ENCODE peak calls at places on chromosomes 13 and 19, in six cellular contexts. V, I, N, B, S and P are unnamed samples.

GRCh38 chr19:12769689-12770088 is 5.7 kb downstream of the HOOK2 start:
- DNase-seq in V (peak), I (peak), N (no peak), B (no peak), S (peak), P (no peak)

GRCh38 chr13:113888701-113889330 is 24.9 kb upstream of the GAS6 start:
- DNase-seq in V (no peak), I (no peak), N (no peak), B (no peak), S (no peak), P (no peak)

GRCh38 chr13:95926231-95926630 is 127.0 kb downstream of the UGGT2 start:
- DNase-seq in V (no peak), I (no peak), N (no peak), B (no peak), S (no peak), P (no peak)

GRCh38 chr13:74883834-74884233 is 598.1 kb downstream of the TBC1D4 start:
- DNase-seq in V (no peak), I (no peak), N (no peak), B (no peak), S (no peak), P (no peak)

GRCh38 chr19:50909240-50910070 is 1.7 kb downstream of the KLK4 start:
- DNase-seq in V (peak), I (peak), N (peak), B (peak), S (peak), P (peak)

GRCh38 chr19:17616961-17617806 is 61.7 kb downstream of the COLGALT1 start:
- DNase-seq in V (peak), I (peak), N (peak), B (peak), S (peak), P (peak)

GRCh38 chr19:43290568-43291359 is 21.4 kb upstream of the PSG9 start:
- DNase-seq in V (peak), I (peak), N (no peak), B (no peak), S (no peak), P (no peak)

GRCh38 chr19:52527954-52528326 is 472 bp downstream of the ZNF808 start:
- DNase-seq in V (peak), I (peak), N (no peak), B (no peak), S (peak), P (no peak)

GRCh38 chr19:9839415-9839814 is 4.3 kb downstream of the PIN1 start:
- DNase-seq in V (no peak), I (no peak), N (no peak), B (no peak), S (peak), P (no peak)

GRCh38 chr19:41997121-41997850 is 3.3 kb upstream of the ATP1A3 start:
- DNase-seq in V (peak), I (peak), N (no peak), B (no peak), S (peak), P (peak)

GRCh38 chr13:25214371-25215252 is 42.5 kb upstream of the AMER2 start:
- DNase-seq in V (no peak), I (no peak), N (no peak), B (no peak), S (no peak), P (no peak)

GRCh38 chr13:62626771-62627170 is 1211.1 kb upstream of the PCDH20 start:
- DNase-seq in V (peak), I (peak), N (no peak), B (peak), S (no peak), P (peak)

GRCh38 chr19:11651062-11651461 is 53.8 kb downstream of the ZNF627 start:
- DNase-seq in V (no peak), I (no peak), N (no peak), B (no peak), S (no peak), P (no peak)

GRCh38 chr19:1154731-1155351 is 19.2 kb downstream of the SBNO2 start:
- DNase-seq in V (no peak), I (no peak), N (no peak), B (peak), S (no peak), P (no peak)

GRCh38 chr19:20662421-20663105 is 1.2 kb upstream of the ZNF626 start:
- DNase-seq in V (no peak), I (no peak), N (no peak), B (no peak), S (no peak), P (no peak)

GRCh38 chr13:62357887-62358645 is 942.4 kb upstream of the PCDH20 start:
- DNase-seq in V (no peak), I (peak), N (peak), B (peak), S (no peak), P (peak)

GRCh38 chr13:98856983-98857382 is 104.5 kb upstream of the SLC15A1 start:
- DNase-seq in V (no peak), I (no peak), N (no peak), B (no peak), S (no peak), P (no peak)

DNA sequence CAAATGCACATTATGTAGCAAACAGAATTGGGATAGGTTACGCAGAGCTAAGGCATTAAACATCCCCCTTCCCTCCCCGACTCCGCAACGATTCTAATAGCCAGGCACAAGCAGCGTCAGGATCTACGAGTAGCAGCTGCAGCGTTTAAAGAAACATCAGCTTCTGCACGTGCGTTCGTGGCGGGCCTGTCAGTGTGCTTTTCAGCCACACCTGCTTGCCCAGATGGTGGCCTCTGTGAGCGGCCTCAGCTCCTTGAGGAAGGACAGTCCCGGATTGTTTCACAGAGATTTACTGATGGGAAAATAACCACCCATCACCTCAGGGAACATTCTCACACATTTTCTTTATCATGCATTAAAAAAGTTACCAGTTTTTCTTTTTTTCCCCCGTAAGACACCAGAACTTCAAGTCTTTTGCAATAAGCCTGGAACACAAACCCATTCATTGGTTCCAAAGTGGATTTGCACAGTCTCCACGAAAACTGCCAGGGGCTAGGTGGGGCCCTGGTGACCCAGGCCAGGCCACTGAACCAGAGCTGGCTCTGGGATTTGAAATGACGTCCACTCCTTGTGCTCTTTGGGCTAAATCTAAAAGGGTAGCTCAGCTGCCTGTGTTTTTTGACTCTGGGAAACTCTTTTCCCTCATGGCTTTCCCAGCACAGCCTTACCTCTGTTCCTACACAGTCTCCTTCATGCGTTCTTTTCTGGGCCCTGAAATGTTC is 325.5 kb downstream of the KCNRG start:
- DNase-seq in V (no peak), I (no peak), N (no peak), B (no peak), S (no peak), P (no peak)
- TF ChIP-seq SP1 in V (no peak), I (no peak), N (no peak), B (no peak), S (no peak), P (no peak)

DNA sequence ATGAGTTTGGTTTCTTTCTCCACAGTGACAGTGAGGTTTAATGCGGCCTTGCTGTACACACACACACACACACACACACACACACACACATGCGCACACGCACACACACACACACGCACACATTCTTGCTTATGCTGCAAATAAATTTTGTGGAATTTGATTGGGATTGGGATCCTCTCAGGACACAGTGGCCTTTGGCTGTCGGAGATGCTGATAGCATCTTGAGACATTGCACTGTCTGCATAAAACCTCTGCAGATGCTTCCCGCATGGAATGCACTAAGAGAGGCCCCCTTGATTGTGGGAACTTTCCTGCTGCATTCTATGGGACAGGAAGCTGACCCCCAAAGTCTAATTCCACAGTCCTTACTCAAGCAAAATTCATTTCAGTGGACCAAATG is 145.6 kb downstream of the FLT1 start:
- DNase-seq in V (no peak), I (no peak), N (no peak), B (no peak), S (no peak), P (no peak)
- TF ChIP-seq SP1 in V (no peak), I (no peak), N (no peak), B (no peak), S (no peak), P (no peak)

DNA sequence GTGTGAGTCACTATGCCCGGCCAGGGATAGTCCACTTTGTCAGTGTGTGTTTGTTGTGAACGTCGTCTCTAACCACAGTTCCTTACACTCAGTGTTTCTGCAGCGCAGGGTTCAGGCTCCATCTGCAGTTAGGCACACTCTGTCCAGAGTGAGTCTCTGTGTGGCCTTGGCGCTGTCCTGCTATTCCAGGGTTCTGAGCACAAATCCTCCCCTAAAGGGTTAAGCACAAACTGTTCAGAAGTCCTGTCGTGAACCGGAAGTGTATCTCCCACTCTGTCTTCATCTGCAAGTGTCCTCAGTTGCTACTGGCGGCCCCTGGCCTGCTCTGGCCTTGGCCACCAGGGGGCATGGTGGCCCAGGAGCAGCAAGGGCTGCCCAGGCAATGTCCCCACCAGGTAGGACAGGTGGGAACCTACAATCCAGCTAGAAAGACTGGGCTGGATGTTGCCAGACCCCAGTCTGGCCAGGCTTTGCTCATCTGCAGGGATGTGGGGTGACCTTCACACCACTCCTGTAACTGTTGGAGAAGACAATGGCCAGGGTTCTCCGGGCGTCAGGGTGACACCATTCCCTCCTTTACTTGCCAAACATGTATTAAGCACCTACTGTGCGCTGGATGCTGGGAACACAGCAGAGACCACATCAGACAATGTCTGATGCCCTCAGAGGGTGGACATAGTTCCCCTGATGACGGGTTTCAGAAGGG is 38.6 kb upstream of the GATAD2A start:
- DNase-seq in V (peak), I (peak), N (peak), B (peak), S (peak), P (peak)
- TF ChIP-seq SP1 in V (peak), I (peak), N (peak), B (peak), S (peak), P (no peak)

GRCh38 chr13:99859178-99860177 is 112.1 kb downstream of the ZIC5 start:
- DNase-seq in V (no peak), I (no peak), N (no peak), B (no peak), S (no peak), P (no peak)
- TF ChIP-seq SP1 in V (no peak), I (no peak), N (no peak), B (no peak), S (no peak), P (no peak)